ENCODE peak calls at places on chromosome X, in ten cellular contexts. One of them, this sample, is unnamed.

GRCh38 chrX:97639526-97639925 is 755.8 kb downstream of the RPA4 start:
- DNase-seq in HT-29: no peak
- DNase-seq in NCI-H345: peak
- DNase-seq in cardiac fibroblast: no peak
- DNase-seq in left cardiac atrium: no peak
- DNase-seq in body of pancreas: no peak
- DNase-seq in cardiac muscle cell: no peak
- DNase-seq in iris pigment epithelial cell: no peak
- DNase-seq in hepatocyte: no peak
- DNase-seq in GM12892: no peak
- DNase-seq in this sample: peak

GRCh38 chrX:134603806-134604700 is 54.2 kb downstream of the PLAC1 start:
- DNase-seq in HT-29: no peak
- DNase-seq in NCI-H345: no peak
- DNase-seq in cardiac fibroblast: peak
- DNase-seq in left cardiac atrium: no peak
- DNase-seq in body of pancreas: no peak
- DNase-seq in cardiac muscle cell: peak
- DNase-seq in iris pigment epithelial cell: peak
- DNase-seq in hepatocyte: no peak
- DNase-seq in GM12892: no peak
- DNase-seq in this sample: no peak

GRCh38 chrX:41684138-41684537 is 4.6 kb upstream of the GPR34 start:
- DNase-seq in HT-29: no peak
- DNase-seq in NCI-H345: no peak
- DNase-seq in cardiac fibroblast: no peak
- DNase-seq in left cardiac atrium: no peak
- DNase-seq in body of pancreas: peak
- DNase-seq in cardiac muscle cell: peak
- DNase-seq in iris pigment epithelial cell: no peak
- DNase-seq in hepatocyte: no peak
- DNase-seq in GM12892: no peak
- DNase-seq in this sample: no peak

GRCh38 chrX:47311857-47312774 is 58.3 kb upstream of the ZNF157 start:
- DNase-seq in HT-29: peak
- DNase-seq in NCI-H345: no peak
- DNase-seq in cardiac fibroblast: peak
- DNase-seq in left cardiac atrium: peak
- DNase-seq in body of pancreas: peak
- DNase-seq in cardiac muscle cell: peak
- DNase-seq in iris pigment epithelial cell: peak
- DNase-seq in hepatocyte: peak
- DNase-seq in GM12892: peak
- DNase-seq in this sample: peak

GRCh38 chrX:11447418-11447817 is 154.2 kb downstream of the AMELX start:
- DNase-seq in HT-29: no peak
- DNase-seq in NCI-H345: no peak
- DNase-seq in cardiac fibroblast: no peak
- DNase-seq in left cardiac atrium: no peak
- DNase-seq in body of pancreas: no peak
- DNase-seq in cardiac muscle cell: peak
- DNase-seq in iris pigment epithelial cell: peak
- DNase-seq in hepatocyte: no peak
- DNase-seq in GM12892: no peak
- DNase-seq in this sample: no peak

GRCh38 chrX:9340619-9341304 is 124.1 kb upstream of the TBL1X start:
- DNase-seq in HT-29: no peak
- DNase-seq in NCI-H345: no peak
- DNase-seq in cardiac fibroblast: peak
- DNase-seq in left cardiac atrium: peak
- DNase-seq in body of pancreas: no peak
- DNase-seq in cardiac muscle cell: peak
- DNase-seq in iris pigment epithelial cell: peak
- DNase-seq in hepatocyte: peak
- DNase-seq in GM12892: no peak
- DNase-seq in this sample: peak

GRCh38 chrX:22095306-22095705 is 63.2 kb downstream of the PHEX start:
- DNase-seq in HT-29: no peak
- DNase-seq in NCI-H345: no peak
- DNase-seq in cardiac fibroblast: peak
- DNase-seq in left cardiac atrium: peak
- DNase-seq in body of pancreas: peak
- DNase-seq in cardiac muscle cell: peak
- DNase-seq in iris pigment epithelial cell: no peak
- DNase-seq in hepatocyte: peak
- DNase-seq in GM12892: no peak
- DNase-seq in this sample: peak

GRCh38 chrX:41409006-41409405 is 38.1 kb upstream of the NYX start:
- DNase-seq in HT-29: no peak
- DNase-seq in NCI-H345: no peak
- DNase-seq in cardiac fibroblast: no peak
- DNase-seq in left cardiac atrium: no peak
- DNase-seq in body of pancreas: no peak
- DNase-seq in cardiac muscle cell: peak
- DNase-seq in iris pigment epithelial cell: no peak
- DNase-seq in hepatocyte: no peak
- DNase-seq in GM12892: no peak
- DNase-seq in this sample: no peak

GRCh38 chrX:1417921-1418875 is 26.3 kb upstream of the SLC25A6 start:
- DNase-seq in HT-29: peak
- DNase-seq in NCI-H345: no peak
- DNase-seq in cardiac fibroblast: no peak
- DNase-seq in left cardiac atrium: peak
- DNase-seq in body of pancreas: no peak
- DNase-seq in cardiac muscle cell: no peak
- DNase-seq in iris pigment epithelial cell: no peak
- DNase-seq in hepatocyte: no peak
- DNase-seq in GM12892: no peak
- DNase-seq in this sample: no peak

GRCh38 chrX:21940356-21940829 is at the start of gene SMS:
- DNase-seq in HT-29: peak
- DNase-seq in NCI-H345: peak
- DNase-seq in cardiac fibroblast: peak
- DNase-seq in left cardiac atrium: peak
- DNase-seq in body of pancreas: peak
- DNase-seq in cardiac muscle cell: peak
- DNase-seq in iris pigment epithelial cell: peak
- DNase-seq in hepatocyte: peak
- DNase-seq in GM12892: peak
- DNase-seq in this sample: peak

GRCh38 chrX:133670394-133670793 is 255.1 kb upstream of the GPC4 start:
- DNase-seq in HT-29: peak
- DNase-seq in NCI-H345: peak
- DNase-seq in cardiac fibroblast: peak
- DNase-seq in left cardiac atrium: no peak
- DNase-seq in body of pancreas: peak
- DNase-seq in cardiac muscle cell: peak
- DNase-seq in iris pigment epithelial cell: peak
- DNase-seq in hepatocyte: peak
- DNase-seq in GM12892: no peak
- DNase-seq in this sample: peak

GRCh38 chrX:40449396-40449795 is 131.4 kb upstream of the ATP6AP2 start:
- DNase-seq in HT-29: no peak
- DNase-seq in NCI-H345: peak
- DNase-seq in cardiac fibroblast: no peak
- DNase-seq in left cardiac atrium: no peak
- DNase-seq in body of pancreas: no peak
- DNase-seq in cardiac muscle cell: no peak
- DNase-seq in iris pigment epithelial cell: no peak
- DNase-seq in hepatocyte: no peak
- DNase-seq in GM12892: no peak
- DNase-seq in this sample: no peak

GRCh38 chrX:7334253-7334935 is 186.4 kb upstream of the PUDP start:
- DNase-seq in HT-29: no peak
- DNase-seq in NCI-H345: no peak
- DNase-seq in cardiac fibroblast: peak
- DNase-seq in left cardiac atrium: no peak
- DNase-seq in body of pancreas: no peak
- DNase-seq in cardiac muscle cell: peak
- DNase-seq in iris pigment epithelial cell: peak
- DNase-seq in hepatocyte: no peak
- DNase-seq in GM12892: no peak
- DNase-seq in this sample: no peak

GRCh38 chrX:34578237-34578636 is 78.8 kb downstream of the TMEM47 start:
- DNase-seq in HT-29: peak
- DNase-seq in NCI-H345: no peak
- DNase-seq in cardiac fibroblast: peak
- DNase-seq in left cardiac atrium: no peak
- DNase-seq in body of pancreas: no peak
- DNase-seq in cardiac muscle cell: peak
- DNase-seq in iris pigment epithelial cell: peak
- DNase-seq in hepatocyte: peak
- DNase-seq in GM12892: no peak
- DNase-seq in this sample: no peak

GRCh38 chrX:15790766-15791380 is 589 bp downstream of the ZRSR2 start:
- DNase-seq in HT-29: peak
- DNase-seq in NCI-H345: no peak
- DNase-seq in cardiac fibroblast: peak
- DNase-seq in left cardiac atrium: no peak
- DNase-seq in body of pancreas: no peak
- DNase-seq in cardiac muscle cell: peak
- DNase-seq in iris pigment epithelial cell: peak
- DNase-seq in hepatocyte: peak
- DNase-seq in GM12892: no peak
- DNase-seq in this sample: no peak

GRCh38 chrX:40094041-40094899 is 3.5 kb downstream of the BCOR start:
- DNase-seq in HT-29: no peak
- DNase-seq in NCI-H345: peak
- DNase-seq in cardiac fibroblast: peak
- DNase-seq in left cardiac atrium: peak
- DNase-seq in body of pancreas: peak
- DNase-seq in cardiac muscle cell: peak
- DNase-seq in iris pigment epithelial cell: peak
- DNase-seq in hepatocyte: peak
- DNase-seq in GM12892: no peak
- DNase-seq in this sample: peak

GRCh38 chrX:115499112-115499805 is 61.7 kb upstream of the PLS3 start:
- DNase-seq in HT-29: no peak
- DNase-seq in NCI-H345: no peak
- DNase-seq in cardiac fibroblast: no peak
- DNase-seq in left cardiac atrium: no peak
- DNase-seq in body of pancreas: no peak
- DNase-seq in cardiac muscle cell: peak
- DNase-seq in iris pigment epithelial cell: peak
- DNase-seq in hepatocyte: no peak
- DNase-seq in GM12892: no peak
- DNase-seq in this sample: peak

GRCh38 chrX:107483976-107484726 is 34.7 kb downstream of the FRMPD3 start:
- DNase-seq in HT-29: no peak
- DNase-seq in NCI-H345: no peak
- DNase-seq in cardiac fibroblast: no peak
- DNase-seq in left cardiac atrium: peak
- DNase-seq in body of pancreas: no peak
- DNase-seq in cardiac muscle cell: peak
- DNase-seq in iris pigment epithelial cell: no peak
- DNase-seq in hepatocyte: peak
- DNase-seq in GM12892: no peak
- DNase-seq in this sample: peak

GRCh38 chrX:32010948-32011347 is 939.1 kb upstream of the FTHL17 start:
- DNase-seq in HT-29: no peak
- DNase-seq in NCI-H345: no peak
- DNase-seq in cardiac fibroblast: no peak
- DNase-seq in left cardiac atrium: no peak
- DNase-seq in body of pancreas: no peak
- DNase-seq in cardiac muscle cell: no peak
- DNase-seq in iris pigment epithelial cell: no peak
- DNase-seq in hepatocyte: no peak
- DNase-seq in GM12892: no peak
- DNase-seq in this sample: no peak

GRCh38 chrX:24498181-24498580 is 33.1 kb downstream of the PDK3 start:
- DNase-seq in HT-29: peak
- DNase-seq in NCI-H345: no peak
- DNase-seq in cardiac fibroblast: peak
- DNase-seq in left cardiac atrium: no peak
- DNase-seq in body of pancreas: peak
- DNase-seq in cardiac muscle cell: peak
- DNase-seq in iris pigment epithelial cell: no peak
- DNase-seq in hepatocyte: peak
- DNase-seq in GM12892: no peak
- DNase-seq in this sample: no peak

GRCh38 chrX:64894454-64895038 is 81.7 kb downstream of the ZC4H2 start:
- DNase-seq in HT-29: peak
- DNase-seq in NCI-H345: no peak
- DNase-seq in cardiac fibroblast: peak
- DNase-seq in left cardiac atrium: no peak
- DNase-seq in body of pancreas: peak
- DNase-seq in cardiac muscle cell: no peak
- DNase-seq in iris pigment epithelial cell: peak
- DNase-seq in hepatocyte: peak
- DNase-seq in GM12892: peak
- DNase-seq in this sample: peak

This sample was measured in nephron progenitor cell.